ENCODE peak calls at places on chromosome 19, in nine cellular contexts. One of them, this sample, is unnamed.

GRCh38 chr19:29672933-29673336 is 7.7 kb downstream of the PLEKHF1 start:
- DNase-seq in heart left ventricle: no peak
- DNase-seq in BE2C: no peak
- DNase-seq in SK-N-SH: no peak
- DNase-seq in stomach: peak; percentile 41
- DNase-seq in pancreas: peak; percentile 44
- DNase-seq in neural progenitor cell: no peak
- DNase-seq in gastrocnemius medialis: peak; percentile 50
- DNase-seq in lower lobe of right lung: no peak
- DNase-seq in this sample: no peak

GRCh38 chr19:1847684-1848398 is 442 bp downstream of the REXO1 start:
- DNase-seq in gastrocnemius medialis: no peak
- DNase-seq in BE2C: peak; percentile 60
- DNase-seq in neural progenitor cell: peak; percentile 72
- DNase-seq in pancreas: peak; percentile 82
- DNase-seq in SK-N-SH: peak; percentile 73
- DNase-seq in lower lobe of right lung: no peak
- DNase-seq in heart left ventricle: peak; percentile 52
- DNase-seq in stomach: no peak
- DNase-seq in this sample: no peak

GRCh38 chr19:15937771-15938170 is 3.4 kb upstream of the CYP4F11 start:
- DNase-seq in lower lobe of right lung: no peak
- DNase-seq in heart left ventricle: no peak
- DNase-seq in SK-N-SH: no peak
- DNase-seq in BE2C: no peak
- DNase-seq in pancreas: no peak
- DNase-seq in neural progenitor cell: no peak
- DNase-seq in stomach: no peak
- DNase-seq in gastrocnemius medialis: no peak
- DNase-seq in this sample: no peak

GRCh38 chr19:8090932-8091331 is 38.4 kb downstream of the CCL25 start:
- DNase-seq in stomach: no peak
- DNase-seq in SK-N-SH: no peak
- DNase-seq in gastrocnemius medialis: no peak
- DNase-seq in lower lobe of right lung: no peak
- DNase-seq in neural progenitor cell: no peak
- DNase-seq in pancreas: no peak
- DNase-seq in BE2C: no peak
- DNase-seq in heart left ventricle: no peak
- DNase-seq in this sample: no peak

GRCh38 chr19:18194554-18195238 is 1.7 kb downstream of the MPV17L2 start:
- DNase-seq in heart left ventricle: no peak
- DNase-seq in BE2C: peak; percentile 78
- DNase-seq in lower lobe of right lung: no peak
- DNase-seq in pancreas: peak; percentile 76
- DNase-seq in stomach: no peak
- DNase-seq in neural progenitor cell: peak; percentile 58
- DNase-seq in SK-N-SH: peak; percentile 88
- DNase-seq in gastrocnemius medialis: no peak
- DNase-seq in this sample: peak; percentile 51

GRCh38 chr19:7294571-7295212 is 478 bp upstream of the INSR start:
- DNase-seq in pancreas: peak; percentile 92
- DNase-seq in stomach: peak; percentile 74
- DNase-seq in SK-N-SH: peak; percentile 86
- DNase-seq in neural progenitor cell: peak; percentile 69
- DNase-seq in BE2C: peak; percentile 76
- DNase-seq in lower lobe of right lung: peak; percentile 88
- DNase-seq in gastrocnemius medialis: peak; percentile 85
- DNase-seq in heart left ventricle: peak; percentile 82
- DNase-seq in this sample: peak; percentile 12

GRCh38 chr19:16394681-16395375 is 70.2 kb downstream of the KLF2 start:
- DNase-seq in BE2C: no peak
- DNase-seq in lower lobe of right lung: no peak
- DNase-seq in heart left ventricle: no peak
- DNase-seq in gastrocnemius medialis: no peak
- DNase-seq in SK-N-SH: no peak
- DNase-seq in stomach: no peak
- DNase-seq in pancreas: no peak
- DNase-seq in neural progenitor cell: no peak
- DNase-seq in this sample: peak; percentile 22

GRCh38 chr19:14472202-14472961 is 2.8 kb downstream of the PTGER1 start:
- DNase-seq in stomach: peak; percentile 70
- DNase-seq in SK-N-SH: peak; percentile 96
- DNase-seq in lower lobe of right lung: peak; percentile 83
- DNase-seq in neural progenitor cell: peak; percentile 88
- DNase-seq in pancreas: peak; percentile 82
- DNase-seq in heart left ventricle: peak; percentile 74
- DNase-seq in BE2C: peak; percentile 85
- DNase-seq in gastrocnemius medialis: no peak
- DNase-seq in this sample: no peak

GRCh38 chr19:7611541-7612279 is 16.0 kb downstream of the CAMSAP3 start:
- DNase-seq in gastrocnemius medialis: no peak
- DNase-seq in SK-N-SH: no peak
- DNase-seq in BE2C: no peak
- DNase-seq in pancreas: peak; percentile 79
- DNase-seq in lower lobe of right lung: no peak
- DNase-seq in heart left ventricle: no peak
- DNase-seq in stomach: no peak
- DNase-seq in neural progenitor cell: no peak
- DNase-seq in this sample: no peak

GRCh38 chr19:29810504-29810871 is 1.3 kb upstream of the CCNE1 start:
- DNase-seq in lower lobe of right lung: peak; percentile 41
- DNase-seq in BE2C: no peak
- DNase-seq in gastrocnemius medialis: no peak
- DNase-seq in heart left ventricle: no peak
- DNase-seq in pancreas: no peak
- DNase-seq in neural progenitor cell: no peak
- DNase-seq in stomach: no peak
- DNase-seq in SK-N-SH: no peak
- DNase-seq in this sample: no peak

GRCh38 chr19:42316223-42317211 is 3.4 kb downstream of the TMEM145 start:
- DNase-seq in SK-N-SH: peak; percentile 36
- DNase-seq in neural progenitor cell: no peak
- DNase-seq in heart left ventricle: no peak
- DNase-seq in stomach: no peak
- DNase-seq in lower lobe of right lung: peak; percentile 74
- DNase-seq in gastrocnemius medialis: no peak
- DNase-seq in BE2C: peak; percentile 78
- DNase-seq in pancreas: no peak
- DNase-seq in this sample: no peak

GRCh38 chr19:49403404-49404187 is 15.5 kb downstream of the KASH5 start:
- DNase-seq in BE2C: no peak
- DNase-seq in neural progenitor cell: peak; percentile 90
- DNase-seq in gastrocnemius medialis: no peak
- DNase-seq in stomach: no peak
- DNase-seq in lower lobe of right lung: no peak
- DNase-seq in SK-N-SH: peak; percentile 3
- DNase-seq in pancreas: no peak
- DNase-seq in heart left ventricle: no peak
- DNase-seq in this sample: peak; percentile 20

GRCh38 chr19:17790059-17790780 is 4.7 kb upstream of the B3GNT3 start:
- DNase-seq in pancreas: no peak
- DNase-seq in BE2C: no peak
- DNase-seq in neural progenitor cell: no peak
- DNase-seq in gastrocnemius medialis: no peak
- DNase-seq in lower lobe of right lung: no peak
- DNase-seq in heart left ventricle: no peak
- DNase-seq in stomach: peak; percentile 50
- DNase-seq in SK-N-SH: no peak
- DNase-seq in this sample: no peak

GRCh38 chr19:39341122-39341719 is 1.0 kb upstream of the SAMD4B start:
- DNase-seq in neural progenitor cell: peak; percentile 72
- DNase-seq in BE2C: peak; percentile 22
- DNase-seq in SK-N-SH: peak; percentile 57
- DNase-seq in stomach: peak; percentile 29
- DNase-seq in gastrocnemius medialis: peak; percentile 34
- DNase-seq in heart left ventricle: peak; percentile 34
- DNase-seq in pancreas: no peak
- DNase-seq in lower lobe of right lung: peak; percentile 59
- DNase-seq in this sample: no peak

GRCh38 chr19:42206871-42207755 is 10.4 kb downstream of the DEDD2 start:
- DNase-seq in SK-N-SH: no peak
- DNase-seq in heart left ventricle: no peak
- DNase-seq in pancreas: no peak
- DNase-seq in stomach: no peak
- DNase-seq in neural progenitor cell: no peak
- DNase-seq in lower lobe of right lung: no peak
- DNase-seq in BE2C: no peak
- DNase-seq in gastrocnemius medialis: no peak
- DNase-seq in this sample: peak; percentile 56

GRCh38 chr19:18131841-18132596 is 20.9 kb upstream of the PIK3R2 start:
- DNase-seq in neural progenitor cell: peak; percentile 36
- DNase-seq in stomach: no peak
- DNase-seq in pancreas: no peak
- DNase-seq in lower lobe of right lung: no peak
- DNase-seq in gastrocnemius medialis: no peak
- DNase-seq in BE2C: peak; percentile 54
- DNase-seq in heart left ventricle: no peak
- DNase-seq in SK-N-SH: no peak
- DNase-seq in this sample: no peak

GRCh38 chr19:33207903-33208302 is 13.8 kb downstream of the LRP3 start:
- DNase-seq in SK-N-SH: peak; percentile 28
- DNase-seq in heart left ventricle: no peak
- DNase-seq in gastrocnemius medialis: no peak
- DNase-seq in neural progenitor cell: no peak
- DNase-seq in pancreas: peak; percentile 43
- DNase-seq in lower lobe of right lung: no peak
- DNase-seq in BE2C: no peak
- DNase-seq in stomach: no peak
- DNase-seq in this sample: no peak

GRCh38 chr19:4974855-4975469 is 6.0 kb downstream of the KDM4B start:
- DNase-seq in pancreas: no peak
- DNase-seq in stomach: no peak
- DNase-seq in neural progenitor cell: no peak
- DNase-seq in BE2C: no peak
- DNase-seq in heart left ventricle: no peak
- DNase-seq in lower lobe of right lung: no peak
- DNase-seq in gastrocnemius medialis: no peak
- DNase-seq in SK-N-SH: no peak
- DNase-seq in this sample: no peak

GRCh38 chr19:4979211-4979807 is 10.4 kb downstream of the KDM4B start:
- DNase-seq in stomach: no peak
- DNase-seq in pancreas: no peak
- DNase-seq in lower lobe of right lung: no peak
- DNase-seq in SK-N-SH: peak; percentile 20
- DNase-seq in neural progenitor cell: no peak
- DNase-seq in gastrocnemius medialis: peak; percentile 81
- DNase-seq in BE2C: no peak
- DNase-seq in heart left ventricle: no peak
- DNase-seq in this sample: no peak

GRCh38 chr19:4980087-4980486 is 11.2 kb downstream of the KDM4B start:
- DNase-seq in SK-N-SH: peak; percentile 32
- DNase-seq in gastrocnemius medialis: peak; percentile 50
- DNase-seq in BE2C: no peak
- DNase-seq in stomach: no peak
- DNase-seq in neural progenitor cell: no peak
- DNase-seq in lower lobe of right lung: no peak
- DNase-seq in pancreas: no peak
- DNase-seq in heart left ventricle: no peak
- DNase-seq in this sample: peak; percentile 53

GRCh38 chr19:4977299-4978174 is 8.6 kb downstream of the KDM4B start:
- DNase-seq in gastrocnemius medialis: peak; percentile 52
- DNase-seq in lower lobe of right lung: no peak
- DNase-seq in stomach: peak; percentile 34
- DNase-seq in SK-N-SH: peak; percentile 81
- DNase-seq in pancreas: peak; percentile 80
- DNase-seq in BE2C: peak; percentile 72
- DNase-seq in neural progenitor cell: no peak
- DNase-seq in heart left ventricle: no peak
- DNase-seq in this sample: peak; percentile 95

GRCh38 chr19:4976412-4977298 is 7.7 kb downstream of the KDM4B start:
- DNase-seq in BE2C: no peak
- DNase-seq in SK-N-SH: peak; percentile 47
- DNase-seq in gastrocnemius medialis: peak; percentile 94
- DNase-seq in stomach: peak; percentile 53
- DNase-seq in pancreas: no peak
- DNase-seq in heart left ventricle: peak; percentile 59
- DNase-seq in neural progenitor cell: peak; percentile 44
- DNase-seq in lower lobe of right lung: peak; percentile 88
- DNase-seq in this sample: peak; percentile 93
- H3K4me1 ChIP-seq in BE2C: peaks cover 9% of the 10 kb centered on the region
- H3K4me1 ChIP-seq in SK-N-SH: peaks cover 37% of the 10 kb centered on the region
- H3K4me1 ChIP-seq in gastrocnemius medialis: peaks cover 80% of the 10 kb centered on the region
- H3K4me1 ChIP-seq in stomach: peaks cover 63% of the 10 kb centered on the region
- H3K4me1 ChIP-seq in pancreas: peaks cover 31% of the 10 kb centered on the region
- H3K4me1 ChIP-seq in heart left ventricle: peaks cover 52% of the 10 kb centered on the region
- H3K4me1 ChIP-seq in neural progenitor cell: peaks cover 2% of the 10 kb centered on the region
- H3K4me1 ChIP-seq in lower lobe of right lung: peaks cover 77% of the 10 kb centered on the region
- H3K4me1 ChIP-seq in this sample: peaks cover 47% of the 10 kb centered on the region

GRCh38 chr19:19459707-19460251 is 54.3 kb downstream of the GATAD2A start:
- DNase-seq in heart left ventricle: peak; percentile 57
- DNase-seq in gastrocnemius medialis: peak; percentile 49
- DNase-seq in BE2C: peak; percentile 39
- DNase-seq in lower lobe of right lung: peak; percentile 65
- DNase-seq in stomach: peak; percentile 41
- DNase-seq in SK-N-SH: no peak
- DNase-seq in neural progenitor cell: no peak
- DNase-seq in pancreas: peak; percentile 30
- DNase-seq in this sample: peak; percentile 64
- H3K4me1 ChIP-seq in heart left ventricle: peaks cover 61% of the 10 kb centered on the region
- H3K4me1 ChIP-seq in gastrocnemius medialis: peaks cover 66% of the 10 kb centered on the region
- H3K4me1 ChIP-seq in BE2C: peaks cover 42% of the 10 kb centered on the region
- H3K4me1 ChIP-seq in lower lobe of right lung: peaks cover 82% of the 10 kb centered on the region
- H3K4me1 ChIP-seq in stomach: peaks cover 68% of the 10 kb centered on the region
- H3K4me1 ChIP-seq in SK-N-SH: peaks cover 66% of the 10 kb centered on the region
- H3K4me1 ChIP-seq in neural progenitor cell: peaks cover 58% of the 10 kb centered on the region
- H3K4me1 ChIP-seq in pancreas: peaks cover 58% of the 10 kb centered on the region
- H3K4me1 ChIP-seq in this sample: peaks cover 65% of the 10 kb centered on the region

GRCh38 chr19:10984166-10984735 is 23.4 kb downstream of the SMARCA4 start:
- DNase-seq in neural progenitor cell: no peak
- DNase-seq in BE2C: no peak
- DNase-seq in gastrocnemius medialis: no peak
- DNase-seq in heart left ventricle: no peak
- DNase-seq in stomach: no peak
- DNase-seq in SK-N-SH: no peak
- DNase-seq in lower lobe of right lung: no peak
- DNase-seq in pancreas: no peak
- DNase-seq in this sample: no peak
- H3K4me1 ChIP-seq in neural progenitor cell: no peaks in the 10 kb centered on the region
- H3K4me1 ChIP-seq in BE2C: no peaks in the 10 kb centered on the region
- H3K4me1 ChIP-seq in gastrocnemius medialis: peaks cover 3% of the 10 kb centered on the region
- H3K4me1 ChIP-seq in heart left ventricle: no peaks in the 10 kb centered on the region
- H3K4me1 ChIP-seq in stomach: no peaks in the 10 kb centered on the region
- H3K4me1 ChIP-seq in SK-N-SH: no peaks in the 10 kb centered on the region
- H3K4me1 ChIP-seq in lower lobe of right lung: no peaks in the 10 kb centered on the region
- H3K4me1 ChIP-seq in pancreas: no peaks in the 10 kb centered on the region
- H3K4me1 ChIP-seq in this sample: no peaks in the 10 kb centered on the region

DNA sequence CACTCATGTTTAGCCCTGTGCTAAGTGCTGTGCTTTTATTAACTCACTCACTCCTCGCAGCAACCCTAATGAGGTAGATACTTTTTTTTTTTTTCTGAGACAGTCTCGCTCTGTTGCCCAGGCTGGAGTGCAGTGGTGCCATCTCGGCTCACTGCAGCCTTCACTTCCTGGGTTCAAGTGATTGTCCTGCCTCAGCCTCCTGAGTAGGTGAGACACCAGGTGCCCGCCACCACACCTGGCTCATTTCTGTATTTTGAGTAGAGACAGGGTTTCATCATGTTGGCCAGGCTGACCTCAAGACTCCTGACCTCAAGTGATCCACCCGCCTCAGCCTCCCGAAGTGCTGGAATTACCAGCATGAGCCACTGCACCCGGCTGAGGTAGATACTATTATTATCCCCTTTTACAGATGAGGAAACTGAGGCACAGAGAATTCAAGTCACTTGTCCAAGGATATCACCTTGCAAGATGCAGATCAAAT is 2.5 kb downstream of the ITPKC start:
- DNase-seq in stomach: no peak
- DNase-seq in neural progenitor cell: no peak
- DNase-seq in pancreas: no peak
- DNase-seq in gastrocnemius medialis: peak; percentile 67
- DNase-seq in BE2C: no peak
- DNase-seq in heart left ventricle: no peak
- DNase-seq in lower lobe of right lung: peak; percentile 61
- DNase-seq in SK-N-SH: no peak
- DNase-seq in this sample: no peak
- H3K4me1 ChIP-seq in stomach: peaks cover 37% of the 10 kb centered on the region
- H3K4me1 ChIP-seq in neural progenitor cell: peaks cover 16% of the 10 kb centered on the region
- H3K4me1 ChIP-seq in pancreas: peaks cover 26% of the 10 kb centered on the region
- H3K4me1 ChIP-seq in gastrocnemius medialis: peaks cover 42% of the 10 kb centered on the region
- H3K4me1 ChIP-seq in BE2C: peaks cover 4% of the 10 kb centered on the region
- H3K4me1 ChIP-seq in heart left ventricle: peaks cover 39% of the 10 kb centered on the region
- H3K4me1 ChIP-seq in lower lobe of right lung: peaks cover 70% of the 10 kb centered on the region
- H3K4me1 ChIP-seq in SK-N-SH: peaks cover 8% of the 10 kb centered on the region
- H3K4me1 ChIP-seq in this sample: peaks cover 56% of the 10 kb centered on the region